ENCODE peak calls at places on chromosomes 6 and 20, in eight cellular contexts. One of them, this sample, is unnamed.

GRCh38 chr6:88574666-88575065 is 388.8 kb downstream of the RNGTT start:
- DNase-seq in chondrocyte: no peak
- DNase-seq in bronchial epithelial cell: no peak
- DNase-seq in endodermal cell: no peak
- DNase-seq in fibroblast of the conjunctiva: no peak
- DNase-seq in epithelial cell of esophagus: no peak
- DNase-seq in stimulated activated CD4-positive, alpha-beta T cell treated with anti-CD3 and anti-CD28 coated beads, Interleukin-12 subunit alpha, Interleukin-12 subunit beta, amount 100 ng/mL, for 4 hours: no peak
- DNase-seq in left cardiac atrium: no peak
- DNase-seq in this sample: no peak

GRCh38 chr6:32046450-32047083 is 8.4 kb downstream of the CYP21A2 start:
- DNase-seq in chondrocyte: peak; percentile 88
- DNase-seq in bronchial epithelial cell: no peak
- DNase-seq in endodermal cell: peak; percentile 64
- DNase-seq in fibroblast of the conjunctiva: no peak
- DNase-seq in epithelial cell of esophagus: no peak
- DNase-seq in stimulated activated CD4-positive, alpha-beta T cell treated with anti-CD3 and anti-CD28 coated beads, Interleukin-12 subunit alpha, Interleukin-12 subunit beta, amount 100 ng/mL, for 4 hours: no peak
- DNase-seq in left cardiac atrium: peak; percentile 68
- DNase-seq in this sample: peak; percentile 38

GRCh38 chr20:496126-496696 is 33.9 kb upstream of the TBC1D20 start:
- DNase-seq in chondrocyte: no peak
- DNase-seq in bronchial epithelial cell: no peak
- DNase-seq in endodermal cell: no peak
- DNase-seq in fibroblast of the conjunctiva: no peak
- DNase-seq in epithelial cell of esophagus: peak; percentile 40
- DNase-seq in stimulated activated CD4-positive, alpha-beta T cell treated with anti-CD3 and anti-CD28 coated beads, Interleukin-12 subunit alpha, Interleukin-12 subunit beta, amount 100 ng/mL, for 4 hours: no peak
- DNase-seq in left cardiac atrium: no peak
- DNase-seq in this sample: peak; percentile 69

GRCh38 chr6:47484616-47485015 is 7.0 kb downstream of the CD2AP start:
- DNase-seq in chondrocyte: no peak
- DNase-seq in bronchial epithelial cell: peak; percentile 86
- DNase-seq in endodermal cell: no peak
- DNase-seq in fibroblast of the conjunctiva: peak; percentile 24
- DNase-seq in epithelial cell of esophagus: peak; percentile 87
- DNase-seq in stimulated activated CD4-positive, alpha-beta T cell treated with anti-CD3 and anti-CD28 coated beads, Interleukin-12 subunit alpha, Interleukin-12 subunit beta, amount 100 ng/mL, for 4 hours: no peak
- DNase-seq in left cardiac atrium: no peak
- DNase-seq in this sample: no peak

GRCh38 chr20:58153121-58153520 is 75.3 kb downstream of the ANKRD60 start:
- DNase-seq in chondrocyte: no peak
- DNase-seq in bronchial epithelial cell: no peak
- DNase-seq in endodermal cell: no peak
- DNase-seq in fibroblast of the conjunctiva: no peak
- DNase-seq in epithelial cell of esophagus: no peak
- DNase-seq in stimulated activated CD4-positive, alpha-beta T cell treated with anti-CD3 and anti-CD28 coated beads, Interleukin-12 subunit alpha, Interleukin-12 subunit beta, amount 100 ng/mL, for 4 hours: no peak
- DNase-seq in left cardiac atrium: no peak
- DNase-seq in this sample: no peak

GRCh38 chr20:58519940-58520712 is 4.9 kb upstream of the APCDD1L start:
- DNase-seq in chondrocyte: no peak
- DNase-seq in bronchial epithelial cell: peak; percentile 10
- DNase-seq in endodermal cell: no peak
- DNase-seq in fibroblast of the conjunctiva: no peak
- DNase-seq in epithelial cell of esophagus: peak; percentile 48
- DNase-seq in stimulated activated CD4-positive, alpha-beta T cell treated with anti-CD3 and anti-CD28 coated beads, Interleukin-12 subunit alpha, Interleukin-12 subunit beta, amount 100 ng/mL, for 4 hours: no peak
- DNase-seq in left cardiac atrium: no peak
- DNase-seq in this sample: no peak

GRCh38 chr20:57065646-57066045 is 200.8 kb downstream of the BMP7 start:
- DNase-seq in chondrocyte: no peak
- DNase-seq in bronchial epithelial cell: no peak
- DNase-seq in endodermal cell: no peak
- DNase-seq in fibroblast of the conjunctiva: no peak
- DNase-seq in epithelial cell of esophagus: no peak
- DNase-seq in stimulated activated CD4-positive, alpha-beta T cell treated with anti-CD3 and anti-CD28 coated beads, Interleukin-12 subunit alpha, Interleukin-12 subunit beta, amount 100 ng/mL, for 4 hours: no peak
- DNase-seq in left cardiac atrium: no peak
- DNase-seq in this sample: no peak

GRCh38 chr6:30363459-30363858 is 18.5 kb downstream of the RPP21 start:
- DNase-seq in chondrocyte: no peak
- DNase-seq in bronchial epithelial cell: no peak
- DNase-seq in endodermal cell: no peak
- DNase-seq in fibroblast of the conjunctiva: no peak
- DNase-seq in epithelial cell of esophagus: no peak
- DNase-seq in stimulated activated CD4-positive, alpha-beta T cell treated with anti-CD3 and anti-CD28 coated beads, Interleukin-12 subunit alpha, Interleukin-12 subunit beta, amount 100 ng/mL, for 4 hours: no peak
- DNase-seq in left cardiac atrium: no peak
- DNase-seq in this sample: no peak

GRCh38 chr20:19212524-19213502 is at the start of gene SLC24A3:
- DNase-seq in chondrocyte: no peak
- DNase-seq in bronchial epithelial cell: peak; percentile 6
- DNase-seq in endodermal cell: peak; percentile 93
- DNase-seq in fibroblast of the conjunctiva: peak; percentile 9
- DNase-seq in epithelial cell of esophagus: peak; percentile 42
- DNase-seq in stimulated activated CD4-positive, alpha-beta T cell treated with anti-CD3 and anti-CD28 coated beads, Interleukin-12 subunit alpha, Interleukin-12 subunit beta, amount 100 ng/mL, for 4 hours: no peak
- DNase-seq in left cardiac atrium: peak; percentile 73
- DNase-seq in this sample: no peak

GRCh38 chr6:23394699-23395098 is 731.3 kb upstream of the NRSN1 start:
- DNase-seq in chondrocyte: no peak
- DNase-seq in bronchial epithelial cell: no peak
- DNase-seq in endodermal cell: no peak
- DNase-seq in fibroblast of the conjunctiva: no peak
- DNase-seq in epithelial cell of esophagus: no peak
- DNase-seq in stimulated activated CD4-positive, alpha-beta T cell treated with anti-CD3 and anti-CD28 coated beads, Interleukin-12 subunit alpha, Interleukin-12 subunit beta, amount 100 ng/mL, for 4 hours: no peak
- DNase-seq in left cardiac atrium: no peak
- DNase-seq in this sample: no peak

GRCh38 chr6:25490018-25490865 is 161.8 kb upstream of the SCGN start:
- DNase-seq in chondrocyte: no peak
- DNase-seq in bronchial epithelial cell: peak; percentile 77
- DNase-seq in endodermal cell: peak; percentile 93
- DNase-seq in fibroblast of the conjunctiva: peak; percentile 74
- DNase-seq in epithelial cell of esophagus: peak; percentile 83
- DNase-seq in stimulated activated CD4-positive, alpha-beta T cell treated with anti-CD3 and anti-CD28 coated beads, Interleukin-12 subunit alpha, Interleukin-12 subunit beta, amount 100 ng/mL, for 4 hours: peak; percentile 52
- DNase-seq in left cardiac atrium: peak; percentile 66
- DNase-seq in this sample: peak; percentile 39

This sample was measured in MG63.